ENCODE peak calls at places on chromosomes 16 and 17, in ten cellular contexts. N is OCI-LY7, E is fibroblast of the aortic adventitia, X is stomach, B is MM.1S, U is fibroblast of lung, F is dorsolateral prefrontal cortex, R is ascending aorta, S is adrenal gland, Y is AG04450. T is an unnamed sample.

GRCh38 chr17:28381141-28381825 is 9.8 kb downstream of the SARM1 start:
- DNase-seq in R (no peak), S (no peak), X (peak; percentile 44), F (no peak), B (no peak), E (no peak), Y (no peak), U (no peak), N (no peak), T (no peak)

GRCh38 chr16:66275795-66276428 is 90.6 kb upstream of the CDH5 start:
- DNase-seq in E (peak; percentile 83), F (peak; percentile 8), Y (no peak), N (peak; percentile 23), B (peak; percentile 48), S (peak; percentile 58), U (peak; percentile 78), R (no peak), X (peak; percentile 45), T (peak; percentile 43)

GRCh38 chr16:28873543-28874201 is 4.6 kb upstream of the ATP2A1 start:
- DNase-seq in X (no peak), U (no peak), S (no peak), Y (no peak), F (no peak), N (peak; percentile 50), B (peak; percentile 21), E (no peak), R (no peak), T (peak; percentile 47)

GRCh38 chr16:59913666-59914065 is 1179.5 kb upstream of the GOT2 start:
- DNase-seq in E (no peak), F (no peak), R (no peak), X (no peak), B (no peak), S (no peak), N (no peak), U (no peak), Y (no peak), T (no peak)

GRCh38 chr17:55442953-55443683 is 21.5 kb upstream of the MMD start:
- DNase-seq in B (no peak), F (no peak), R (no peak), U (peak; percentile 87), E (no peak), S (no peak), X (no peak), Y (no peak), N (no peak), T (no peak)

GRCh38 chr16:85699224-85699558 is 10.4 kb upstream of the GINS2 start:
- DNase-seq in S (no peak), Y (no peak), E (no peak), X (no peak), N (no peak), B (no peak), F (no peak), R (no peak), U (no peak), T (no peak)

GRCh38 chr16:16828913-16829398 is 450.0 kb downstream of the NPIPA7 start:
- DNase-seq in E (no peak), B (no peak), U (no peak), S (no peak), N (no peak), F (no peak), Y (no peak), R (no peak), X (no peak), T (no peak)

GRCh38 chr16:18953535-18953934 is 27.3 kb upstream of the SMG1 start:
- DNase-seq in E (no peak), F (no peak), B (no peak), S (no peak), Y (no peak), X (no peak), N (no peak), U (no peak), R (no peak), T (no peak)

GRCh38 chr16:11236855-11237254 is 19.1 kb downstream of the SOCS1 start:
- DNase-seq in U (peak; percentile 33), R (no peak), S (peak; percentile 58), E (no peak), N (no peak), F (no peak), X (no peak), B (no peak), Y (no peak), T (no peak)

GRCh38 chr16:4488486-4488967 is 12.3 kb downstream of the HMOX2 start:
- DNase-seq in R (no peak), N (no peak), Y (no peak), U (no peak), X (no peak), F (no peak), B (no peak), S (no peak), E (peak; percentile 21), T (no peak)

GRCh38 chr17:43216762-43217613 is 5.3 kb downstream of the TMEM106A start:
- DNase-seq in R (no peak), Y (no peak), B (no peak), F (no peak), S (peak; percentile 25), E (no peak), N (no peak), U (no peak), X (no peak), T (no peak)
- TF ChIP-seq CTCF in R (no peak), Y (no peak), B (no peak), F (no peak), S (no peak), E (no peak), N (no peak), U (no peak), X (no peak), T (no peak)

GRCh38 chr16:23807028-23807427 is 28.8 kb upstream of the PRKCB start:
- DNase-seq in N (peak; percentile 77), R (peak; percentile 69), B (no peak), X (no peak), E (no peak), Y (no peak), F (no peak), U (no peak), S (no peak), T (peak; percentile 37)

GRCh38 chr16:23801387-23801786 is 34.4 kb upstream of the PRKCB start:
- DNase-seq in E (peak; percentile 68), U (peak; percentile 61), R (peak; percentile 79), B (peak; percentile 67), F (peak; percentile 76), X (peak; percentile 85), Y (peak; percentile 18), N (peak; percentile 77), S (peak; percentile 86), T (peak; percentile 83)

GRCh38 chr16:23803591-23804123 is 32.1 kb upstream of the PRKCB start:
- DNase-seq in X (peak; percentile 47), U (peak; percentile 16), Y (no peak), N (peak; percentile 87), S (peak; percentile 64), B (peak; percentile 72), F (peak; percentile 75), R (peak; percentile 64), E (peak; percentile 8), T (peak; percentile 84)
- H3K4me3 ChIP-seq in X (no peak overlapping the region), U (peak overlapping the region; percentile 25), Y (no peak overlapping the region), N (peak overlapping the region; percentile 24), S (no peak overlapping the region), B (no peak overlapping the region), F (peak overlapping the region; percentile 28), R (peak overlapping the region; percentile 25), E (peak overlapping the region; percentile 18), T (no peak overlapping the region)

GRCh38 chr17:3536736-3537135 is 20.9 kb downstream of the TRPV3 start:
- DNase-seq in R (no peak), U (no peak), Y (no peak), F (no peak), E (no peak), S (no peak), X (no peak), N (no peak), B (no peak), T (no peak)

GRCh38 chr17:3534881-3535252 is 22.7 kb downstream of the TRPV3 start:
- DNase-seq in E (peak; percentile 75), N (no peak), X (no peak), B (no peak), F (no peak), Y (no peak), U (peak; percentile 50), S (no peak), R (no peak), T (peak; percentile 38)

GRCh38 chr17:3533752-3534151 is 23.9 kb downstream of the TRPV3 start:
- DNase-seq in S (no peak), F (no peak), E (no peak), R (no peak), B (no peak), N (no peak), Y (no peak), U (no peak), X (no peak), T (no peak)

GRCh38 chr17:3532859-3533142 is 24.8 kb downstream of the TRPV3 start:
- DNase-seq in Y (no peak), E (no peak), U (no peak), B (no peak), N (no peak), S (no peak), F (peak; percentile 42), X (no peak), R (no peak), T (no peak)

DNA sequence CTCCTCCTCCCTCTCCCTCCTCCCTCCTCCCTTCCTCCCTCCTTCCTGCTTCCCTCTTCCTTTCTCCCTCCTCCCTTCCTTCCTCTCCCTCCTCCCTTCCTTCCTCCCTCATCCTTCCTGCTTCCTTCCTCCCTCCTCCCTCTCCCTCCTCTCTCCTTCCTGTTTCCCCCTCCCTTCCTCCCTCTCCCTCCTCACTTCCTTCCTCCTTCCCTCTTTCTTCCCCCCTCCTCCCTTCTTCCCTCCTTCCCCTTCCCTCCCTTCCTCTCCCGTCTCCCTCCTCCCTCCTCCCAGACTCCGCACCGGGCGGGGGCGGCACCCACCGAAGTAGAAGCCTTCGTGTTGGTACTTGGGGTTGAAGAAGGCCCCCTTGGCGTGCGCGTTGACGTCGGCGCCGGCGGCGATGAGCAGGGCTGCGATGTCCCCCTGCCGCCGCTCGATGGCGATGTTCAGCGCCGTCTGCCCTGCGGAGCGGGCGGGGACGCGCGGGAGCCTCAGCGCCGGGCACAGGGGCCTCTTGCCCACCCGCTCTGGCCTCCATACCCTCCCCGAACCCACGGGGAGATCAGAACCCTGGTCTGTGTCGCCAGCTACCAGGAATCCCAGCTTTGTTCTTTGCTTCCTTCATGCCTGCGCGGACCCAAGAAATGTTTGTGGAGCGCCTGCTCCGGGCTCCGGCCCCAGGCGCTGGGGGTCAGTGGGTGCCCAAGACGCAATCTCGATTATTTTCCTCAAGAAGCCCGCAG is 22.2 kb downstream of the TRPV3 start:
- DNase-seq in E (peak; percentile 82), X (peak; percentile 50), N (peak; percentile 25), F (peak; percentile 82), Y (no peak), U (peak; percentile 81), B (no peak), S (no peak), R (no peak), T (peak; percentile 87)
- TF ChIP-seq CTCF in E (peak; percentile 68), X (peak; percentile 55), N (peak; percentile 56), F (peak; percentile 75), Y (peak; percentile 64), U (peak; percentile 49), B (no peak), S (peak; percentile 61), R (peak; percentile 52), T (peak; percentile 81)

DNA sequence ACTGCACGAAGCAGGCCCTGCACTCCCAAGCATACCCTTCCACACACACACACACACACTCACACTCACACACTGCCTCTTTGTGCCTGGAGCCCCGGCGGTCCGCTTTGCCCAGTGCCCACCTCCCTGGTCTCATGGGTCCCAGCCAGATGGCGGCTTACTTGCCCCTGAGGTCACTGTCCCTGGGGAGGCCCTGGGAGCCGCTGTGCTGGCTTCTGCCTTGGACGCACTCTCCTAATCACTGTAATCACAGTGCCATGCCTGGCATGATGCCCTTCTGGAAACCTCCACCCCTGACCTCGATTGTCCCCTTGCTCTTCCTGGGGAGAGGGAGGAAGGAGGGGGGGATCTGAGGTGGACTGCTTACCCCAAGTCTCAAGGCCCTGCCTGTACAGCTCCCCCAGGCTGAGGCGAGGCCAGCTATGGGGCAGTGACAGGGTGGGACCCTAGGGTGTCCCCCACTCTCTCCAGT is 36.0 kb downstream of the ARHGAP23 start:
- DNase-seq in R (peak; percentile 94), F (no peak), B (no peak), X (peak; percentile 50), U (no peak), Y (no peak), S (peak; percentile 93), N (no peak), E (no peak), T (no peak)
- H3K4me3 ChIP-seq in R (peak overlapping the region; percentile 54), F (peak overlapping the region; percentile 54), B (no peak overlapping the region), X (peak overlapping the region; percentile 46), U (peak overlapping the region; percentile 37), Y (peak overlapping the region; percentile 41), S (peak overlapping the region; percentile 38), N (no peak overlapping the region), E (peak overlapping the region; percentile 46), T (no peak overlapping the region)